ENCODE peak calls at places on chromosome 22, in six cellular contexts. One of them, this sample, is unnamed.

GRCh38 chr22:19805821-19806212 is 45.2 kb downstream of the TBX1 start:
- DNase-seq in lower lobe of right lung: peak
- DNase-seq in HTR-8/SVneo: no peak
- DNase-seq in cardiac muscle cell: no peak
- DNase-seq in activated CD4-positive, alpha-beta T cell treated with anti-CD3 and anti-CD28 coated beads, Interleukin-2, amount 50 U/mL, for 24 hours: no peak
- DNase-seq in A673: no peak
- DNase-seq in this sample: no peak

GRCh38 chr22:32810241-32811133 is 9.0 kb downstream of the TIMP3 start:
- DNase-seq in lower lobe of right lung: no peak
- DNase-seq in HTR-8/SVneo: no peak
- DNase-seq in cardiac muscle cell: peak
- DNase-seq in activated CD4-positive, alpha-beta T cell treated with anti-CD3 and anti-CD28 coated beads, Interleukin-2, amount 50 U/mL, for 24 hours: no peak
- DNase-seq in A673: peak
- DNase-seq in this sample: peak

GRCh38 chr22:50271519-50271970 is 1.4 kb upstream of the MAPK11 start:
- DNase-seq in lower lobe of right lung: no peak
- DNase-seq in HTR-8/SVneo: no peak
- DNase-seq in cardiac muscle cell: peak
- DNase-seq in activated CD4-positive, alpha-beta T cell treated with anti-CD3 and anti-CD28 coated beads, Interleukin-2, amount 50 U/mL, for 24 hours: no peak
- DNase-seq in A673: peak
- DNase-seq in this sample: peak

GRCh38 chr22:44663256-44663999 is 38.6 kb upstream of the PRR5 start:
- DNase-seq in lower lobe of right lung: peak
- DNase-seq in HTR-8/SVneo: no peak
- DNase-seq in cardiac muscle cell: no peak
- DNase-seq in activated CD4-positive, alpha-beta T cell treated with anti-CD3 and anti-CD28 coated beads, Interleukin-2, amount 50 U/mL, for 24 hours: no peak
- DNase-seq in A673: no peak
- DNase-seq in this sample: no peak

GRCh38 chr22:20118572-20119020 is 1.6 kb upstream of the TRMT2A start:
- DNase-seq in lower lobe of right lung: peak
- DNase-seq in HTR-8/SVneo: no peak
- DNase-seq in cardiac muscle cell: no peak
- DNase-seq in activated CD4-positive, alpha-beta T cell treated with anti-CD3 and anti-CD28 coated beads, Interleukin-2, amount 50 U/mL, for 24 hours: no peak
- DNase-seq in A673: peak
- DNase-seq in this sample: no peak

GRCh38 chr22:46148336-46148735 is 2.0 kb upstream of the PPARA start:
- DNase-seq in lower lobe of right lung: no peak
- DNase-seq in HTR-8/SVneo: no peak
- DNase-seq in cardiac muscle cell: no peak
- DNase-seq in activated CD4-positive, alpha-beta T cell treated with anti-CD3 and anti-CD28 coated beads, Interleukin-2, amount 50 U/mL, for 24 hours: no peak
- DNase-seq in A673: no peak
- DNase-seq in this sample: no peak

GRCh38 chr22:23888615-23889401 is 5.4 kb upstream of the MIF start:
- DNase-seq in lower lobe of right lung: no peak
- DNase-seq in HTR-8/SVneo: no peak
- DNase-seq in cardiac muscle cell: no peak
- DNase-seq in activated CD4-positive, alpha-beta T cell treated with anti-CD3 and anti-CD28 coated beads, Interleukin-2, amount 50 U/mL, for 24 hours: no peak
- DNase-seq in A673: peak
- DNase-seq in this sample: peak

GRCh38 chr22:28736296-28737155 is 5.1 kb downstream of the CHEK2 start:
- DNase-seq in lower lobe of right lung: no peak
- DNase-seq in HTR-8/SVneo: no peak
- DNase-seq in cardiac muscle cell: no peak
- DNase-seq in activated CD4-positive, alpha-beta T cell treated with anti-CD3 and anti-CD28 coated beads, Interleukin-2, amount 50 U/mL, for 24 hours: no peak
- DNase-seq in A673: no peak
- DNase-seq in this sample: peak

GRCh38 chr22:37370306-37370979 is 56.8 kb downstream of the ELFN2 start:
- DNase-seq in lower lobe of right lung: peak
- DNase-seq in HTR-8/SVneo: no peak
- DNase-seq in cardiac muscle cell: no peak
- DNase-seq in activated CD4-positive, alpha-beta T cell treated with anti-CD3 and anti-CD28 coated beads, Interleukin-2, amount 50 U/mL, for 24 hours: no peak
- DNase-seq in A673: no peak
- DNase-seq in this sample: no peak

GRCh38 chr22:21968452-21969129 is 14.0 kb downstream of the TOP3B start:
- DNase-seq in lower lobe of right lung: no peak
- DNase-seq in HTR-8/SVneo: no peak
- DNase-seq in cardiac muscle cell: no peak
- DNase-seq in activated CD4-positive, alpha-beta T cell treated with anti-CD3 and anti-CD28 coated beads, Interleukin-2, amount 50 U/mL, for 24 hours: no peak
- DNase-seq in A673: no peak
- DNase-seq in this sample: no peak

GRCh38 chr22:19120829-19121630 is 1.2 kb downstream of the DGCR2 start:
- DNase-seq in lower lobe of right lung: peak
- DNase-seq in HTR-8/SVneo: peak
- DNase-seq in cardiac muscle cell: peak
- DNase-seq in activated CD4-positive, alpha-beta T cell treated with anti-CD3 and anti-CD28 coated beads, Interleukin-2, amount 50 U/mL, for 24 hours: no peak
- DNase-seq in A673: no peak
- DNase-seq in this sample: peak

This sample was measured in mesendoderm.